ENCODE peak calls at places on chromosome 4, in four cellular contexts. Z is progenitor cell of endocrine pancreas; S is stimulated activated CD4-positive, alpha-beta T cell treated with anti-CD3 and anti-CD28 coated beads, Interleukin-15, amount 100 ng/mL, for 24 hours; V is T-helper 17 cell. Y is an unnamed sample.

GRCh38 chr4:61520688-61521160 is 320.6 kb downstream of the ADGRL3 start:
- DNase-seq in Z (no peak), S (no peak), V (no peak), Y (no peak)

GRCh38 chr4:122894802-122895201 is 27.6 kb downstream of the NUDT6 start:
- DNase-seq in Z (no peak), S (no peak), V (no peak), Y (no peak)

GRCh38 chr4:136650541-136651277 is 881.6 kb downstream of the PCDH18 start:
- DNase-seq in Z (no peak), S (no peak), V (no peak), Y (no peak)

GRCh38 chr4:57156242-57156990 is 46.2 kb upstream of the IGFBP7 start:
- DNase-seq in Z (no peak), S (no peak), V (no peak), Y (no peak)

GRCh38 chr4:2256156-2256731 is 5.7 kb downstream of the MXD4 start:
- DNase-seq in Z (peak; percentile 10), S (peak; percentile 1), V (no peak), Y (no peak)

GRCh38 chr4:174255790-174256189 is 27.7 kb downstream of the FBXO8 start:
- DNase-seq in Z (no peak), S (no peak), V (no peak), Y (peak; percentile 64)

GRCh38 chr4:74366367-74366891 is 1.5 kb downstream of the EREG start:
- DNase-seq in Z (no peak), S (no peak), V (no peak), Y (no peak)

GRCh38 chr4:176377705-176378302 is 58.0 kb downstream of the SPCS3 start:
- DNase-seq in Z (no peak), S (no peak), V (no peak), Y (peak; percentile 6)

GRCh38 chr4:118712872-118713271 is 27.7 kb downstream of the METTL14 start:
- DNase-seq in Z (no peak), S (no peak), V (no peak), Y (no peak)

GRCh38 chr4:151218343-151218742 is 58.6 kb upstream of the PRSS48 start:
- DNase-seq in Z (no peak), S (no peak), V (no peak), Y (no peak)

GRCh38 chr4:147057631-147057980 is 111.9 kb upstream of the TTC29 start:
- DNase-seq in Z (no peak), S (no peak), V (no peak), Y (peak; percentile 24)

GRCh38 chr4:78311306-78311705 is 240.3 kb upstream of the ANXA3 start:
- DNase-seq in Z (no peak), S (no peak), V (no peak), Y (no peak)

GRCh38 chr4:15132739-15133138 is 130.5 kb downstream of the CPEB2 start:
- DNase-seq in Z (no peak), S (no peak), V (no peak), Y (peak; percentile 74)

GRCh38 chr4:168387091-168387490 is 68.5 kb upstream of the DDX60 start:
- DNase-seq in Z (no peak), S (no peak), V (no peak), Y (no peak)

GRCh38 chr4:26788341-26788733 is 72.3 kb upstream of the STIM2 start:
- DNase-seq in Z (no peak), S (no peak), V (no peak), Y (no peak)

GRCh38 chr4:120801171-120801758 is 121.3 kb downstream of the PRDM5 start:
- DNase-seq in Z (no peak), S (no peak), V (no peak), Y (no peak)

GRCh38 chr4:110629780-110630500 is 7.1 kb upstream of the PITX2 start:
- DNase-seq in Z (no peak), S (no peak), V (no peak), Y (no peak)

GRCh38 chr4:4356106-4357041 is 30.5 kb upstream of the NSG1 start:
- DNase-seq in Z (no peak), S (no peak), V (no peak), Y (peak; percentile 18)

GRCh38 chr4:184762100-184762499 is 28.2 kb upstream of the CENPU start:
- DNase-seq in Z (no peak), S (peak; percentile 34), V (no peak), Y (no peak)

GRCh38 chr4:87129681-87130080 is 90.7 kb downstream of the KLHL8 start:
- DNase-seq in Z (no peak), S (no peak), V (no peak), Y (no peak)

GRCh38 chr4:119647558-119647957 is 19.0 kb upstream of the PDE5A start:
- DNase-seq in Z (no peak), S (no peak), V (no peak), Y (no peak)

GRCh38 chr4:168505996-168506395 is 9.1 kb downstream of the PALLD start:
- DNase-seq in Z (no peak), S (no peak), V (no peak), Y (no peak)

GRCh38 chr4:182604161-182604591 is 313.0 kb downstream of the DCTD start:
- DNase-seq in Z (no peak), S (no peak), V (no peak), Y (peak; percentile 9)

GRCh38 chr4:81737865-81738559 is 266.3 kb upstream of the RASGEF1B start:
- DNase-seq in Z (no peak), S (no peak), V (no peak), Y (no peak)

GRCh38 chr4:96162631-96163030 is 322.7 kb downstream of the PDHA2 start:
- DNase-seq in Z (no peak), S (no peak), V (no peak), Y (no peak)

GRCh38 chr4:73816814-73817213 is 19.7 kb upstream of the CXCL6 start:
- DNase-seq in Z (no peak), S (no peak), V (no peak), Y (no peak)